ENCODE peak calls at places on chromosomes 2 and 18, in four cellular contexts. Q is colonic mucosa, G is NCI-H2107, F is right cardiac atrium. E is an unnamed sample.

GRCh38 chr2:28736034-28736433 is 15.6 kb upstream of the PPP1CB start:
- DNase-seq in F (peak), G (no peak), Q (peak), E (no peak)

GRCh38 chr2:46866770-46867246 is 48.8 kb downstream of the MCFD2 start:
- DNase-seq in F (peak), G (no peak), Q (peak), E (peak)

GRCh38 chr2:38750793-38751042 is 443 bp downstream of the SRSF7 start:
- DNase-seq in G (no peak), Q (peak), F (peak), E (peak)

GRCh38 chr2:207241198-207241597 is 75.5 kb upstream of the KLF7 start:
- DNase-seq in F (no peak), Q (no peak), G (no peak), E (no peak)

GRCh38 chr2:85649201-85650190 is 18.5 kb downstream of the SFTPB start:
- DNase-seq in Q (no peak), G (no peak), F (no peak), E (no peak)

GRCh38 chr2:213152065-213152794 is 818 bp upstream of the IKZF2 start:
- DNase-seq in F (peak), Q (peak), G (peak), E (peak)

GRCh38 chr2:232911712-232912277 is 41.7 kb downstream of the SNORC start:
- DNase-seq in G (no peak), Q (no peak), F (no peak), E (no peak)

GRCh38 chr18:26511339-26512071 is 36.8 kb downstream of the KCTD1 start:
- DNase-seq in F (no peak), Q (no peak), G (no peak), E (no peak)

GRCh38 chr2:192042126-192042525 is 152.6 kb downstream of the TMEFF2 start:
- DNase-seq in F (no peak), Q (no peak), G (no peak), E (no peak)

GRCh38 chr2:121088251-121089004 is 196.6 kb downstream of the TFCP2L1 start:
- DNase-seq in G (peak), Q (no peak), F (peak), E (no peak)

GRCh38 chr2:10448646-10449480 is 736 bp upstream of the ODC1 start:
- DNase-seq in G (no peak), Q (peak), F (peak), E (peak)

GRCh38 chr2:233466991-233467603 is 99.5 kb downstream of the USP40 start:
- DNase-seq in F (peak), Q (no peak), G (no peak), E (peak)

E was measured in kidney.